ENCODE peak calls at places on chromosomes 5 and 9, in four cellular contexts. Z is neural crest cell, V is osteoblast, Q is stomach. S is an unnamed sample.

GRCh38 chr5:64144429-64145215 is 21.0 kb upstream of the RNF180 start:
- DNase-seq in Z (no peak), V (peak), Q (no peak), S (no peak)

GRCh38 chr9:112925058-112925641 is 34.5 kb upstream of the SLC46A2 start:
- DNase-seq in Z (peak), V (peak), Q (no peak), S (peak)

GRCh38 chr5:36717131-36717530 is 110.7 kb downstream of the SLC1A3 start:
- DNase-seq in Z (no peak), V (no peak), Q (no peak), S (no peak)

GRCh38 chr5:179795049-179795862 is 1.5 kb downstream of the LTC4S start:
- DNase-seq in Z (no peak), V (peak), Q (peak), S (peak)

GRCh38 chr9:136720251-136720886 is 8.0 kb downstream of the DIPK1B start:
- DNase-seq in Z (peak), V (peak), Q (no peak), S (peak)

GRCh38 chr9:95089257-95089873 is 228.1 kb downstream of the FANCC start:
- DNase-seq in Z (no peak), V (peak), Q (no peak), S (no peak)

GRCh38 chr5:111685969-111686368 is 71.0 kb downstream of the NREP start:
- DNase-seq in Z (no peak), V (no peak), Q (no peak), S (no peak)

GRCh38 chr5:106510321-106510720 is 1160.4 kb downstream of the EFNA5 start:
- DNase-seq in Z (no peak), V (no peak), Q (no peak), S (no peak)

GRCh38 chr5:151121652-151122051 is 35.9 kb downstream of the ANXA6 start:
- DNase-seq in Z (no peak), V (no peak), Q (no peak), S (no peak)

GRCh38 chr9:76887951-76888350 is 18.0 kb downstream of the PRUNE2 start:
- DNase-seq in Z (no peak), V (no peak), Q (no peak), S (no peak)

GRCh38 chr5:66595877-66596790 is at the start of gene MAST4:
- DNase-seq in Z (peak), V (peak), Q (peak), S (peak)

GRCh38 chr5:163496286-163496685 is 9.1 kb upstream of the MAT2B start:
- DNase-seq in Z (no peak), V (peak), Q (no peak), S (no peak)

GRCh38 chr5:52798952-52799351 is 11.2 kb downstream of the ITGA1 start:
- DNase-seq in Z (no peak), V (no peak), Q (no peak), S (no peak)

GRCh38 chr5:52799358-52799982 is 11.8 kb downstream of the ITGA1 start:
- DNase-seq in Z (no peak), V (no peak), Q (peak), S (peak)

GRCh38 chr5:52801329-52801728 is 13.6 kb downstream of the ITGA1 start:
- DNase-seq in Z (no peak), V (no peak), Q (no peak), S (peak)

GRCh38 chr5:52799983-52800393 is 12.3 kb downstream of the ITGA1 start:
- DNase-seq in Z (peak), V (peak), Q (peak), S (peak)

GRCh38 chr5:52800394-52801213 is 12.9 kb downstream of the ITGA1 start:
- DNase-seq in Z (peak), V (peak), Q (peak), S (peak)
- TF ChIP-seq CTCF in Z (peak), V (no peak), Q (no peak), S (no peak)

DNA sequence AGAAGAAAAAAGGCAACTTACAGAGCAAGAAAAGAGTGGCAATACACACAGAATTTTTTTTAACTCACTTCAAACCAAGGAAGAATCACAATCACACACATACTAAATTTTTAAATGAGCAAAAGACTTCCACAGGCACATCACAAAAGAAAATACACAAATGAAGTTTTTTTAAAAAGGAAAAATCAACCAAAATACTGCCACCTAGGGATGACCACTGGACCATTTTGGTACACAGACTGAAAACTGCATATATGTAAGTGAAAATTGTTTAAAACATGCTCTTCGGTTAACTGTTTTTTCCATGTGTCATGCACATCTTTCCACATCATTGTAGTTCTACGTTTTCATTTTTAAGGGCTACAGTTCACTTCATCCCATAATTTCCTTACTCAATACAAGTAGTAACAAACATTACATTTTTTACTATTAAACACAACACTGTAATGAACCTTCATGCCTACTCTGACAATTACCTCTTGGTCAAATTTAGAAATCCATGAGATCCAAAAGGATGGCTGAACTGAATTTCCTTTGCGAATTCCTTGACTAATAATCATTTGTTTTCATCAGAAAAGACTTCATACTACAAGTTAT is 79.0 kb downstream of the FBXW11 start:
- DNase-seq in Z (no peak), V (no peak), Q (no peak), S (no peak)
- TF ChIP-seq CTCF in Z (peak), V (peak), Q (no peak), S (peak)

GRCh38 chr9:16347886-16348285 is 522.6 kb downstream of the BNC2 start:
- DNase-seq in Z (no peak), V (no peak), Q (no peak), S (no peak)
- TF ChIP-seq CTCF in Z (no peak), V (no peak), Q (no peak), S (no peak)

DNA sequence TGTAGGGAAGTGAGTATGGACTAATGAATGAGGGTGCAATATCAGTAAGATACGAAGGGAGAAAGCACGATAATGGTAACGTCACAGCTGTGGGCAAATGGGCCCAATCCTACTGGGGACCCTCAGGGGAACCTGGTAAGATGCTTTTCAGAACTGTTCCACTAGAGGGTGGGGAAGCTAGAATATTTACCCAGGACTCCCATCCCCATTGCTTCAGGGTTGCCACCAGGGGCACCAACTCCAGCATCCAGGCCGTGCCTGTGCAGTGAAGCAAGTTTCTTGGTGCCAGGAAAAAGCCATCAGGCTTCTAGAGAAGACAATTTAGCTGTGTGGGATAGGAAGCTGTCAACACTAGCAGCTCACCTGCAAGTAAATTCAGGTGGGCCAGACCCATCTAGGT is 409.3 kb downstream of the AGTPBP1 start:
- DNase-seq in Z (no peak), V (no peak), Q (no peak), S (no peak)
- TF ChIP-seq CTCF in Z (peak), V (no peak), Q (no peak), S (no peak)

GRCh38 chr5:35443803-35444595 is 173.7 kb upstream of the SPEF2 start:
- DNase-seq in Z (no peak), V (no peak), Q (peak), S (no peak)
- TF ChIP-seq CTCF in Z (no peak), V (no peak), Q (no peak), S (no peak)

GRCh38 chr9:129875687-129876395 is 40.6 kb downstream of the USP20 start:
- DNase-seq in Z (no peak), V (no peak), Q (no peak), S (no peak)

GRCh38 chr9:129873563-129873962 is 38.3 kb downstream of the USP20 start:
- DNase-seq in Z (no peak), V (peak), Q (no peak), S (no peak)

GRCh38 chr9:129876815-129877214 is 41.6 kb downstream of the USP20 start:
- DNase-seq in Z (no peak), V (no peak), Q (no peak), S (no peak)

GRCh38 chr9:129874261-129875101 is 39.2 kb downstream of the USP20 start:
- DNase-seq in Z (no peak), V (peak), Q (no peak), S (no peak)

DNA sequence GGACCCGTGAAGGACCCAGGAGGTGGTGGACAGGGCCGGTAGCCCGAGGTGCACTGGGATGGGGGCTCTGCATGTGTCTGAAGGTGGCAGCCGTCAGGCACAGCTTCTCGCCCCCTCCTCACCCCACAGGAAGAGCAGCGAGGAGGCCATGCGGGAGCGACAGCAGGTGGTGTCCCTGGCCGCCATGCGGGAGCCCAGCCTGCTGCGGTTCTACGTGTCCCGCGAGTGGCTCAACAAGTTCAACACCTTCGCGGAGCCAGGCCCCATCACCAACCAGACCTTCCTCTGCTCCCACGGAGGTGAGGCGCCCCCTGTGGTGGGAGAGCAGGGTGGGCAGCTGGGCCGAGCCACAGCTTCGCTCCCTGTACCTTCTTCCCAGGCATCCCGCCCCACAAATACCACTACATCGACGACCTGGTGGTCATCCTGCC is 39.9 kb downstream of the USP20 start:
- DNase-seq in Z (no peak), V (peak), Q (no peak), S (no peak)
- TF ChIP-seq CTCF in Z (peak), V (no peak), Q (no peak), S (peak)

GRCh38 chr5:1821862-1822261 is 20.7 kb downstream of the NDUFS6 start:
- DNase-seq in Z (no peak), V (no peak), Q (no peak), S (no peak)
- TF ChIP-seq CTCF in Z (no peak), V (no peak), Q (no peak), S (no peak)

DNA sequence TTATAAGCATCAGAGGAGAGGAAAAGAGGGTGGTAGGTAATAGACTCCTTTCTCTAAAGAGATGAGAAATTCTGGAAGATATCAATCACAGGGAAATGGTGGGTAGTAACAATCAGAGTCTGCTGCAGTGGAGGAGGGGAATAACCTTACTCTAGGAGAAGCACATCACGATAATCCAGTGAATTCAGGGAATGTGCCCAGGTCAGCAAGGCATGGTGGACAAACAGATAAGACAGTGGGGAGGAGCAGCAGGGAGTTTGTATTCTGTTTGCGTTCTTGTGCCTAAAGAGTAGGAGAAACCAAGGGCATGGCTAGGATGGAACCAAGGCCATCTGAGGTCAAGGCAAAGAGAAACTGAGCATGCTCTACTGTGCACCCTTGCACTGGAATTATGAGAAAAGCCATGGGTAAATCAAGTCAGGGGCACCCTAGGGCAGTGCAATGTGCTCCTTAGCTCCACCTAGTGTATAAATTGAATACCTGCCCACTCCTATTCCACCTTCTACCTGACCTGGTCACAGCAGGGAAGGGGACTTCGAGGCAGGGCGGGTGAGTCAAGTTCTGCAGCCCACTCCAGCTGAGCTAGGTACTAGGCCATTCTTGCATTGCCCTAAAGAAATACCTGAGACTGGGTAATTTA is 31.6 kb downstream of the RETREG1 start:
- DNase-seq in Z (no peak), V (no peak), Q (no peak), S (no peak)
- TF ChIP-seq CTCF in Z (peak), V (peak), Q (no peak), S (no peak)

DNA sequence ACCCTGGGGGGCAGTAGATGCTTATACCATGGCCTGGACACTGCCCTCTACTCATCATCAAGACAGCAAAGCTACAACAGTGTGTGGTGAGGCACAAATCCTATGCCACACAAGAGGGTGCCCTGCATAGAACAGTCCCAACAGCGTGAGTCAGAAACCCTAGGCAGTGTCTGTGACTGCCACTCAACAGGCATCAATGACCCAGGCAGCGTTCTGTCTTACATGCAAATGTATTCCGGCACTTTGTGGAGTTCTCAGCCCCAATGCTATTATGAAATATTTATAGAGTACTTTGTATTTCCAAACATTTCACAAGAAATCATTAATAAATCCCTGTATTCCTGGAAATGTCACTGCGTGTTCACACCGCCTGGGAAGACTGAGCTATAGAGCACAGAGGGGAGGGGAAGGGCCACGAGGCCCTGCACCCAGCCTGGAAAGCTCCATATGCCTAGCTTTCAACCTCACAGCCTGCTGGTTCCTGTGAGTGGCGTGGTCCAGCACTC is 77.7 kb downstream of the NIPSNAP3B start:
- DNase-seq in Z (no peak), V (no peak), Q (no peak), S (no peak)
- TF ChIP-seq CTCF in Z (no peak), V (no peak), Q (no peak), S (no peak)

S was measured in nephron progenitor cell.